ENCODE peak calls at places on chromosomes 1 and 21, in six cellular contexts. S is MV-4-11; E is COLO829; H is fibroblast of lung; C is CD4-positive, CD25-positive, alpha-beta regulatory T cell; N is COR-L47. B is an unnamed sample.

GRCh38 chr1:183365676-183366075 is 52.5 kb downstream of the NMNAT2 start:
- DNase-seq in H (peak), E (no peak), N (no peak), S (no peak), C (no peak), B (no peak)

GRCh38 chr1:61080408-61081134 is 1.8 kb upstream of the NFIA start:
- DNase-seq in H (no peak), C (no peak), S (no peak), E (no peak), N (no peak), B (no peak)

GRCh38 chr1:146007048-146007784 is 10.8 kb upstream of the TXNIP start:
- DNase-seq in C (peak), H (peak), E (peak), S (peak), N (peak), B (peak)

GRCh38 chr1:44327679-44328491 is 27.2 kb downstream of the ERI3 start:
- DNase-seq in N (peak), E (peak), H (peak), S (peak), C (no peak), B (no peak)

GRCh38 chr21:37855568-37856391 is 60.5 kb downstream of the KCNJ6 start:
- DNase-seq in S (no peak), C (no peak), H (peak), N (no peak), E (no peak), B (no peak)

GRCh38 chr1:59412705-59413326 is 115.9 kb downstream of the FGGY start:
- DNase-seq in N (no peak), C (no peak), E (no peak), S (peak), H (no peak), B (peak)

GRCh38 chr1:157034137-157034800 is 11.3 kb downstream of the ARHGEF11 start:
- DNase-seq in N (no peak), S (no peak), C (no peak), E (peak), H (peak), B (no peak)

GRCh38 chr1:155983191-155984023 is 5.1 kb upstream of the ARHGEF2 start:
- DNase-seq in C (no peak), S (no peak), N (peak), E (peak), H (peak), B (no peak)

GRCh38 chr21:43880111-43880985 is 15.3 kb downstream of the AGPAT3 start:
- DNase-seq in N (no peak), H (peak), S (no peak), C (no peak), E (no peak), B (no peak)

GRCh38 chr1:41073971-41074370 is 52.4 kb upstream of the SLFNL1 start:
- DNase-seq in C (no peak), S (no peak), H (peak), N (no peak), E (peak), B (no peak)

GRCh38 chr1:218904401-218904800 is 269.3 kb upstream of the LYPLAL1 start:
- DNase-seq in N (no peak), E (no peak), H (no peak), C (no peak), S (no peak), B (no peak)

GRCh38 chr1:81978945-81979344 is 178.2 kb downstream of the ADGRL2 start:
- DNase-seq in C (no peak), E (no peak), N (no peak), S (no peak), H (peak), B (no peak)